ENCODE peak calls at places on chromosomes 3 and 15, in five cellular contexts. X is Panc1, M is GM23338, Q is transverse colon, W is HCT116. I is an unnamed sample. For H3K4me1, the result is how much of the 10 kb centered on the place peaks cover.

GRCh38 chr3:105385179-105385578 is 18.5 kb downstream of the ALCAM start:
- DNase-seq in X (no peak), M (no peak), Q (no peak), W (no peak), I (no peak)

GRCh38 chr3:160885791-160886286 is 129.8 kb downstream of the PPM1L start:
- DNase-seq in X (no peak), M (peak), Q (peak), W (no peak), I (no peak)

GRCh38 chr3:32384938-32385337 is 6.7 kb upstream of the CMTM7 start:
- DNase-seq in X (no peak), M (peak), Q (no peak), W (no peak), I (no peak)

GRCh38 chr3:74711913-74712512 is 97.6 kb upstream of the CNTN3 start:
- DNase-seq in X (no peak), M (no peak), Q (no peak), W (no peak), I (no peak)

GRCh38 chr3:22450785-22451400 is 699.9 kb upstream of the ZNF385D start:
- DNase-seq in X (no peak), M (no peak), Q (no peak), W (no peak), I (no peak)

GRCh38 chr3:71725279-71725991 is at the start of gene EIF4E3:
- DNase-seq in X (no peak), M (peak), Q (peak), W (no peak), I (peak)

GRCh38 chr3:169044341-169045113 is 619.0 kb downstream of the MECOM start:
- DNase-seq in X (no peak), M (no peak), Q (no peak), W (no peak), I (no peak)

GRCh38 chr3:148203263-148204010 is 494.3 kb upstream of the AGTR1 start:
- DNase-seq in X (no peak), M (no peak), Q (no peak), W (no peak), I (no peak)

GRCh38 chr3:161252143-161252542 is 31.0 kb downstream of the NMD3 start:
- DNase-seq in X (no peak), M (no peak), Q (no peak), W (no peak), I (no peak)

GRCh38 chr3:40753956-40754355 is 229.2 kb downstream of the ZNF621 start:
- DNase-seq in X (no peak), M (no peak), Q (no peak), W (no peak), I (peak)

GRCh38 chr15:78914027-78914764 is 30.6 kb downstream of the CTSH start:
- DNase-seq in X (no peak), M (peak), Q (no peak), W (no peak), I (peak)

GRCh38 chr3:24483873-24484272 is 10.8 kb downstream of the THRB start:
- DNase-seq in X (no peak), M (no peak), Q (peak), W (no peak), I (no peak)

GRCh38 chr15:91491131-91491950 is 362.2 kb upstream of the SLCO3A1 start:
- DNase-seq in X (no peak), M (no peak), Q (no peak), W (no peak), I (no peak)

GRCh38 chr15:44598892-44599291 is 61.9 kb downstream of the EIF3J start:
- DNase-seq in X (no peak), M (no peak), Q (no peak), W (no peak), I (no peak)

GRCh38 chr3:197899833-197900478 is 50.0 kb upstream of the RPL35A start:
- DNase-seq in X (no peak), M (peak), Q (no peak), W (no peak), I (no peak)

GRCh38 chr15:87394676-87395075 is 861.9 kb downstream of the NTRK3 start:
- DNase-seq in X (no peak), M (no peak), Q (no peak), W (no peak), I (no peak)

GRCh38 chr3:69044608-69045007 is 7.5 kb downstream of the TMF1 start:
- DNase-seq in X (no peak), M (no peak), Q (no peak), W (no peak), I (no peak)

GRCh38 chr3:115146032-115146417 is 1.1 kb downstream of the ZBTB20 start:
- DNase-seq in X (peak), M (peak), Q (peak), W (peak), I (peak)

GRCh38 chr3:193805448-193805847 is 212.4 kb downstream of the OPA1 start:
- DNase-seq in X (peak), M (no peak), Q (peak), W (peak), I (peak)

GRCh38 chr3:166223120-166223519 is 385.9 kb upstream of the BCHE start:
- DNase-seq in X (no peak), M (peak), Q (no peak), W (no peak), I (no peak)

GRCh38 chr3:165389064-165389463 is 192.9 kb upstream of the SLITRK3 start:
- DNase-seq in X (no peak), M (no peak), Q (no peak), W (no peak), I (no peak)

GRCh38 chr3:154195620-154196366 is 74.6 kb downstream of the ARHGEF26 start:
- DNase-seq in X (no peak), M (peak), Q (no peak), W (no peak), I (no peak)

GRCh38 chr15:83356516-83357399 is 72.3 kb upstream of the BNC1 start:
- DNase-seq in X (no peak), M (no peak), Q (no peak), W (no peak), I (no peak)

GRCh38 chr3:117003501-117003900 is 293.9 kb downstream of the TUSC7 start:
- DNase-seq in X (no peak), M (no peak), Q (no peak), W (no peak), I (no peak)

GRCh38 chr3:50612234-50612972 is 829 bp upstream of the CISH start:
- DNase-seq in X (no peak), M (no peak), Q (no peak), W (no peak), I (no peak)

GRCh38 chr15:71447328-71448250 is 332.3 kb downstream of the THSD4 start:
- DNase-seq in X (no peak), M (no peak), Q (no peak), W (peak), I (peak)

GRCh38 chr3:195550723-195551122 is 7.6 kb upstream of the PPP1R2 start:
- DNase-seq in X (no peak), M (no peak), Q (no peak), W (no peak), I (no peak)

GRCh38 chr3:194761384-194761783 is 75.7 kb downstream of the FAM43A start:
- DNase-seq in X (no peak), M (no peak), Q (no peak), W (no peak), I (no peak)

GRCh38 chr3:50649451-50649931 is 25.2 kb upstream of the DOCK3 start:
- DNase-seq in X (no peak), M (no peak), Q (no peak), W (no peak), I (no peak)

GRCh38 chr3:187783098-187783497 is 37.8 kb upstream of the BCL6 start:
- DNase-seq in X (no peak), M (no peak), Q (no peak), W (no peak), I (peak)

GRCh38 chr3:196489747-196490146 is 13.8 kb downstream of the RNF168 start:
- DNase-seq in X (no peak), M (no peak), Q (no peak), W (no peak), I (no peak)

GRCh38 chr3:65854606-65855304 is 184.0 kb downstream of the MAGI1 start:
- DNase-seq in X (no peak), M (peak), Q (peak), W (no peak), I (peak)

GRCh38 chr15:67444100-67444499 is 76.8 kb upstream of the C15orf61 start:
- DNase-seq in X (no peak), M (no peak), Q (no peak), W (no peak), I (no peak)

GRCh38 chr15:23384371-23384770 is 29.8 kb downstream of the GOLGA8S start:
- DNase-seq in X (no peak), M (no peak), Q (no peak), W (no peak), I (no peak)

GRCh38 chr3:39317571-39318169 is 11.8 kb upstream of the CCR8 start:
- DNase-seq in X (no peak), M (no peak), Q (no peak), W (no peak), I (no peak)

GRCh38 chr3:11570789-11571495 is 72.8 kb downstream of the VGLL4 start:
- DNase-seq in X (no peak), M (no peak), Q (no peak), W (no peak), I (no peak)

GRCh38 chr3:187450791-187451190 is 82.6 kb downstream of the RTP4 start:
- DNase-seq in X (no peak), M (no peak), Q (no peak), W (no peak), I (no peak)

GRCh38 chr3:52703356-52703755 is 2.2 kb downstream of the GLT8D1 start:
- DNase-seq in X (no peak), M (no peak), Q (no peak), W (no peak), I (no peak)

GRCh38 chr3:52704611-52705437 is 767 bp downstream of the GLT8D1 start:
- DNase-seq in X (no peak), M (peak), Q (no peak), W (no peak), I (no peak)

GRCh38 chr3:52707585-52707984 is 1.7 kb downstream of the SPCS1 start:
- DNase-seq in X (no peak), M (no peak), Q (no peak), W (no peak), I (no peak)

GRCh38 chr3:52705688-52706686 is at the start of the genes GLT8D1 and SPCS1:
- DNase-seq in X (no peak), M (peak), Q (peak), W (peak), I (peak)

GRCh38 chr3:52705438-52705687 is 228 bp downstream of the GLT8D1 start:
- DNase-seq in X (no peak), M (no peak), Q (no peak), W (no peak), I (no peak)
- H3K4me1 ChIP-seq in X (under half), M (under half), Q (under half), W (under half), I (under half)

GRCh38 chr15:68818088-68818670 is 2.5 kb downstream of the ANP32A start:
- DNase-seq in X (no peak), M (peak), Q (peak), W (no peak), I (peak)
- TF ChIP-seq POLR2AphosphoS5 in X (peak), M (peak), Q (peak), W (peak), I (peak)

DNA sequence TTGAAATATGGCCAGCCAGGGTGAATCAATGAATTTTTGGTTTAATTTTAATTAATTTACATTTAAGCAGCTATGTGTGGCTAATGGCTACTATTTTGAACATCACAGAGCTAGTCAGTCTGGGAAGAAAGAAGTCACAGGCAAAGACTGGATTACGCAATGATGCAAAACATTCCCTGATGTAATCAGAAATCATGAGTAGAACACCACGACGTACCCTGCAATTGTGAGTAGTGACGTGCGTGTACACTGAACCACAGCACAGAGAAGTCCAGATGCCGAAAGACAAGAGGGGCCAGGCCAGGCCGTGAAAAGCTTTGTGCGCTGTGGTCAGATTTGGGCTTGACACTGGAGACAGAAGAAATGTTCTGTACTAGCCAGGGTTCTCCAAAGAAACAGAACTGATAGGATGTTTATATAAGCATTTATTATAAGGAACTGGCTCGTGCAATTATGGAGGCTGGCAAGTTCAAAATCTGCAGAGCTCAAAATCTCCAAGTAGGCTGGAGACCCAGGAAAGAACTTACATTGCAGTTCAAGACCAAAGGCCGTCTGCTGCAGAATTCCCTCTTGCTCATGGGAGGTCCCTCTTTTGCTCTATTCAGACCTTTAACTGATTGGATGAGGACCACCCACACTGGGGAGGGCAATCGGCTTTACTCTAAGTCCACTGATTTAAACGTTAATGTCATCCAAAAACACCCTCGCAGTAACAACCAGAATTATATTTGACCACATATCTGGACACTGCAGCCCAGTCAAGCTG is 44.6 kb downstream of the SH3BP5 start:
- DNase-seq in X (no peak), M (no peak), Q (peak), W (no peak), I (no peak)
- H3K4me1 ChIP-seq in X (under half), M (under half), Q (under half), W (under half), I (under half)

GRCh38 chr3:17629400-17629799 is 113.0 kb downstream of the TBC1D5 start:
- DNase-seq in X (no peak), M (no peak), Q (no peak), W (no peak), I (no peak)

GRCh38 chr3:17634201-17634600 is 108.2 kb downstream of the TBC1D5 start:
- DNase-seq in X (no peak), M (no peak), Q (no peak), W (no peak), I (no peak)

GRCh38 chr3:17634964-17635363 is 107.5 kb downstream of the TBC1D5 start:
- DNase-seq in X (no peak), M (no peak), Q (no peak), W (no peak), I (no peak)

GRCh38 chr3:17631617-17632016 is 110.8 kb downstream of the TBC1D5 start:
- DNase-seq in X (no peak), M (no peak), Q (no peak), W (no peak), I (no peak)

DNA sequence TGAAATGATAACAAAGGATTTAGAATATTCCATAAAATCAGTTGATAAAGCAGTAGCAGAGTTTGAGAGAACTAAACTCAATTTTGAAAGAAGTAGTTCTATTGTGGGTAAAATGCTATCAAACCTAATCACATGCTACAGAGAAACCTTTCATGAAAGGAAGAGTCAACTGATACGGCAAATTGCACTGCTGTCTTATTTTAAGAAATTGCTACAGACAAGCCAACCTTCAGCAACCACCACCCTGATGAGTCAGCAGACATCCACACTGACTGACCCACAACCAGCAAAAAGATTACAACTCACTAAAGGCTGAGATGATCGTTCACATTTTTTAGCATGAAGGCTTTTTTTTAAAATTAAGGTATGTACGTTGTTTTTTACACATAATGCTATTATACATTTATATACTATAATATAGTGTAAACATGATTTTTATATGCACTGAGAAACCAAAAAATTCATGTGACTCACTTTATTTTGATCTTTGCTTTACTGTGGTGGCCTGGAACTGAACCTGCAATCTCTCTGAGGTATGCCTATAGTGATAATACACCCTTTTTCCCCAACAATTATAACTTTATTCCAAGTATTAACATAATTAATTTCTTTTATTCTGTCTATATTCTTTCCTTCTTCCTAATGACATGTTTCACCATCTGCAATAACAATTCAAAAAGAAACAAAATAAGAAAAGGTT is 109.9 kb downstream of the TBC1D5 start:
- DNase-seq in X (no peak), M (no peak), Q (no peak), W (peak), I (no peak)
- TF ChIP-seq POLR2AphosphoS5 in X (no peak), M (no peak), Q (no peak), W (no peak), I (no peak)

GRCh38 chr3:150414273-150414672 is 6.2 kb downstream of the TSC22D2 start:
- DNase-seq in X (no peak), M (no peak), Q (no peak), W (no peak), I (no peak)
- H3K4me1 ChIP-seq in X (half or more), M (under half), Q (under half), W (under half), I (under half)

I was measured in prostate gland.